ENCODE peak calls at places on chromosomes 1 and 21, in ten cellular contexts. J, X, Z, H, T, R, D, B, O and L are unnamed samples.

GRCh38 chr1:67713071-67713806 is 28.2 kb downstream of the GADD45A start:
- DNase-seq in J (no peak), H (no peak), D (peak; percentile 63), X (peak; percentile 35), B (no peak), T (peak; percentile 93), O (no peak), R (no peak), Z (no peak), L (peak; percentile 91)

GRCh38 chr1:239619190-239619589 is 232.8 kb downstream of the CHRM3 start:
- DNase-seq in Z (no peak), B (no peak), O (no peak), J (no peak), D (no peak), H (no peak), T (no peak), X (no peak), R (no peak), L (no peak)

GRCh38 chr1:21673277-21673780 is 4.2 kb upstream of the RAP1GAP start:
- DNase-seq in D (no peak), B (no peak), O (no peak), X (peak; percentile 66), J (peak; percentile 67), H (peak; percentile 25), T (peak; percentile 70), R (no peak), Z (no peak), L (peak; percentile 51)

GRCh38 chr1:3697810-3698209 is 45.5 kb downstream of the TP73 start:
- DNase-seq in X (no peak), O (no peak), J (no peak), H (no peak), Z (no peak), D (no peak), T (no peak), B (no peak), R (no peak), L (no peak)

GRCh38 chr1:153616144-153616884 is at the start of gene S100A14:
- DNase-seq in O (peak; percentile 61), T (no peak), R (peak; percentile 94), B (no peak), J (no peak), X (no peak), H (peak; percentile 47), Z (no peak), D (no peak), L (no peak)

GRCh38 chr1:1946540-1946939 is 27.5 kb upstream of the TMEM52 start:
- DNase-seq in O (no peak), B (no peak), J (no peak), H (no peak), D (no peak), R (peak; percentile 93), Z (no peak), T (peak; percentile 3), X (peak; percentile 45), L (no peak)

GRCh38 chr1:39659538-39659937 is 12.4 kb downstream of the NT5C1A start:
- DNase-seq in J (no peak), X (no peak), R (no peak), T (no peak), D (no peak), Z (no peak), H (no peak), B (no peak), O (no peak), L (no peak)

GRCh38 chr1:56572334-56573050 is 6.9 kb downstream of the PLPP3 start:
- DNase-seq in X (no peak), Z (no peak), H (no peak), B (no peak), O (no peak), D (no peak), T (no peak), R (no peak), J (no peak), L (no peak)

GRCh38 chr1:156571959-156572662 is at the start of gene IQGAP3:
- DNase-seq in T (peak; percentile 76), X (peak; percentile 90), Z (peak; percentile 63), J (peak; percentile 34), D (peak; percentile 76), R (peak; percentile 91), H (peak; percentile 95), B (peak; percentile 77), O (peak; percentile 86), L (peak; percentile 82)

GRCh38 chr1:158011714-158012113 is 18.3 kb downstream of the KIRREL1 start:
- DNase-seq in H (no peak), X (no peak), J (no peak), D (no peak), O (no peak), B (no peak), R (no peak), Z (no peak), T (peak; percentile 30), L (no peak)

GRCh38 chr1:54463259-54464030 is 57.3 kb upstream of the SSBP3 start:
- DNase-seq in J (no peak), Z (no peak), T (no peak), R (peak; percentile 41), D (no peak), B (no peak), H (no peak), X (no peak), O (no peak), L (no peak)

GRCh38 chr1:30522031-30523004 is 201.1 kb downstream of the MATN1 start:
- DNase-seq in T (peak; percentile 86), O (no peak), J (peak; percentile 58), B (no peak), R (no peak), Z (no peak), X (peak; percentile 78), H (no peak), D (no peak), L (peak; percentile 47)

GRCh38 chr1:30524840-30525617 is 198.4 kb downstream of the MATN1 start:
- DNase-seq in D (no peak), R (no peak), X (no peak), J (no peak), O (no peak), B (no peak), Z (no peak), H (no peak), T (no peak), L (no peak)

GRCh38 chr1:30521261-30521865 is 202.0 kb downstream of the MATN1 start:
- DNase-seq in H (no peak), D (no peak), Z (no peak), B (no peak), T (no peak), R (no peak), J (no peak), O (no peak), X (no peak), L (no peak)

GRCh38 chr1:30525631-30525979 is 197.8 kb downstream of the MATN1 start:
- DNase-seq in D (no peak), R (no peak), H (no peak), T (no peak), X (no peak), O (no peak), B (no peak), J (no peak), Z (no peak), L (no peak)

GRCh38 chr1:30523055-30524020 is 200.0 kb downstream of the MATN1 start:
- DNase-seq in O (no peak), J (no peak), H (no peak), B (no peak), R (no peak), T (peak; percentile 82), Z (no peak), X (peak; percentile 53), D (no peak), L (peak; percentile 96)
- TF ChIP-seq CTCF in O (no peak), J (no peak), H (no peak), B (no peak), R (no peak), T (no peak), Z (no peak), X (no peak), D (no peak), L (no peak)

DNA sequence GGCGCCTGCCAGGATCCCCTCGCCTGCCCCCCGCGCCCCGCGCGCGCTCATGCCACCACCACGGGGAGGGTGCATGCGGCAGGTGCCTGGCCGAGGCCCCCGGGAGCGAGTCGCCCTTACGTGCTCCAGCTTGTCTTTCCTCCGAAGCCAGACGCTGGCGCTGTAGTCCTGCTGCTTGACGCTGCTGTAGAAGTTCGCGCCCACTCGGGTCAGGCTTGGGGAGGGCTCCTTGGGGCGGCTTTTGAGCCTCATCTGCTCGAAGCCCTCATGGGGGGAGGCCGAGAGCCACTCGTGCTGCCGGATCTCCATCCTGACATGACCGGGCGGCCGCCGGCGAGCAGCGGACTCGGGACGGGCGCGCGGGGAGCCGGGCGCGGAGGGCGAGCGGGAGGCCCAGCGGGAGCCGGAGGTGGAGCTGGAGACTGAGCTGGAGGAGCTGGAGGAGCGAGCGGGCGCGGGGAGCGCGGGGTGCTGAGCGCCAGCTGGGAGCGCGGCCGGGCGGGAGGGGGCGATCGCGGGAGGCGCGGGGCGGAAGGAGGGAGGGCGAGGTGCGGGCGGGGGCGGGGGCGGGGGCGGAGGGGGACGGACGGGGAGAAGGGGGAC is 428 bp downstream of the PLD5 start:
- DNase-seq in R (peak; percentile 70), B (peak; percentile 74), H (peak; percentile 52), X (no peak), Z (no peak), D (no peak), O (peak; percentile 51), J (no peak), T (peak; percentile 26), L (no peak)
- TF ChIP-seq CTCF in R (no peak), B (peak; percentile 6), H (no peak), X (no peak), Z (no peak), D (no peak), O (no peak), J (no peak), T (no peak), L (no peak)

GRCh38 chr1:213985181-213986019 is 2.4 kb upstream of the PROX1 start:
- DNase-seq in R (no peak), H (no peak), O (no peak), Z (no peak), T (no peak), B (no peak), D (no peak), X (no peak), J (no peak), L (no peak)
- TF ChIP-seq CTCF in R (no peak), H (no peak), O (no peak), Z (no peak), T (no peak), B (no peak), D (no peak), X (no peak), J (no peak), L (no peak)

DNA sequence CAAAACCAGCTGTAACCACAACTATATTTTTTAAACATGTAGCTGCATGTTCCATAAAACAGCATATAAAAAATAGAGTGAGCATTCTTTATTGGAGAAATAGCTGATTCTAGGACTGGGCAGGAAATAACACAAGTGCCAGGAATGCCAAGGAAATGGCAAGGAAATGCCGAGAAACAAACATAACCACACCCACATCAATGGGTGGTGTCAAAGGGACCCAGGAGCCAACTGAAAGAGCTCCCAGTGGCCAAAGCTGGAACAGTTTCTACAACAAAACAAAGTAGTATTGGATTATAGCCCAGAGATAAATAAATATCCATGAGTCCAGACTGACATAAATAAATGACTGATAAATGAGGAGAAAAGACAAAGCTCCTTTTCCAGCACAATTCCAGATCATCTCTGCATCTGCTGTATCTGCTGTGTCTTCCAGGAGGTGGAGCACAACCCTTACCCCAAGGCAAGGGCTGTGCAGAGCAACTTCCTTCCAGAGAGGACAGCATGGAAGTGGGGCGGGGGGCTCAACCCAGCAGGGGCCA is 28.1 kb downstream of the ADARB1 start:
- DNase-seq in O (no peak), B (no peak), R (no peak), T (peak; percentile 32), D (peak; percentile 36), X (no peak), J (peak; percentile 28), Z (no peak), H (no peak), L (peak; percentile 70)
- TF ChIP-seq CTCF in O (peak; percentile 51), B (no peak), R (no peak), T (peak; percentile 7), D (peak; percentile 63), X (peak; percentile 19), J (peak; percentile 37), Z (no peak), H (peak; percentile 23), L (peak; percentile 65)

GRCh38 chr1:188557052-188557451 is 1728.3 kb downstream of the PLA2G4A start:
- DNase-seq in X (no peak), R (no peak), D (no peak), J (no peak), H (no peak), O (no peak), B (no peak), T (no peak), Z (no peak), L (no peak)
- TF ChIP-seq CTCF in X (no peak), R (no peak), D (no peak), J (no peak), H (no peak), O (no peak), B (no peak), T (no peak), Z (no peak), L (no peak)